ENCODE peak calls at places on chromosomes 12 and 14, in seven cellular contexts. O is AG10803; X is glomerular endothelial cell; U is tibial nerve; M is SW 1271; D is activated CD4-positive, CD25-positive, alpha-beta regulatory T cell; Z is RWPE1. F is an unnamed sample.
A peak's percentile ranks its signal among the peaks of the same experiment; 100 is the strongest.

GRCh38 chr14:61269321-61270083 is 11.6 kb downstream of the TMEM30B start:
- DNase-seq in O (peak; percentile 50), X (peak; percentile 55), U (peak; percentile 91), M (peak; percentile 42), D (peak; percentile 41), Z (peak; percentile 71), F (peak; percentile 47)

GRCh38 chr14:32678088-32678487 is 260.6 kb upstream of the NPAS3 start:
- DNase-seq in O (no peak), X (no peak), U (no peak), M (no peak), D (no peak), Z (no peak), F (no peak)

GRCh38 chr12:128820723-128821432 is 2.9 kb downstream of the SLC15A4 start:
- DNase-seq in O (no peak), X (no peak), U (peak; percentile 38), M (no peak), D (no peak), Z (no peak), F (no peak)

GRCh38 chr12:29731556-29731955 is 52.2 kb downstream of the TMTC1 start:
- DNase-seq in O (no peak), X (no peak), U (no peak), M (no peak), D (no peak), Z (no peak), F (no peak)

GRCh38 chr14:103134919-103135318 is 11.7 kb downstream of the TNFAIP2 start:
- DNase-seq in O (no peak), X (no peak), U (no peak), M (no peak), D (no peak), Z (no peak), F (no peak)

GRCh38 chr12:29591140-29592020 is 93.9 kb upstream of the OVCH1 start:
- DNase-seq in O (peak; percentile 9), X (no peak), U (peak; percentile 29), M (no peak), D (no peak), Z (no peak), F (no peak)

GRCh38 chr12:2960432-2960956 is 1.3 kb downstream of the TEAD4 start:
- DNase-seq in O (peak; percentile 45), X (no peak), U (no peak), M (no peak), D (no peak), Z (peak; percentile 32), F (peak; percentile 26)

GRCh38 chr14:69696633-69697557 is 70.0 kb upstream of the SRSF5 start:
- DNase-seq in O (no peak), X (no peak), U (no peak), M (no peak), D (no peak), Z (no peak), F (no peak)

GRCh38 chr14:72291908-72292688 is 359.9 kb downstream of the RGS6 start:
- DNase-seq in O (peak; percentile 40), X (no peak), U (peak; percentile 77), M (no peak), D (no peak), Z (peak; percentile 38), F (peak; percentile 6)

GRCh38 chr12:59113831-59114273 is 193.5 kb upstream of the LRIG3 start:
- DNase-seq in O (peak; percentile 86), X (peak; percentile 48), U (peak; percentile 81), M (peak; percentile 13), D (no peak), Z (peak; percentile 54), F (peak; percentile 29)

GRCh38 chr12:623865-624372 is 39.3 kb downstream of the NINJ2 start:
- DNase-seq in O (no peak), X (no peak), U (no peak), M (no peak), D (no peak), Z (no peak), F (no peak)

GRCh38 chr12:89348894-89349669 is 3.2 kb downstream of the DUSP6 start:
- DNase-seq in O (no peak), X (no peak), U (no peak), M (no peak), D (no peak), Z (no peak), F (no peak)